ENCODE peak calls at places on chromosomes 1 and 21, in six cellular contexts. A is AG20443, X is GM12891, Y is SHP77, U is kidney glomerular epithelial cell, F is nephron progenitor cell. I is an unnamed sample.

GRCh38 chr21:43851593-43851992 is 13.4 kb upstream of the AGPAT3 start:
- DNase-seq in X (no peak), Y (no peak), F (no peak), U (no peak), A (no peak), I (no peak)

GRCh38 chr1:217747156-217747769 is 116.1 kb downstream of the SPATA17 start:
- DNase-seq in Y (peak; percentile 37), F (no peak), X (no peak), A (peak; percentile 21), U (peak; percentile 33), I (no peak)

GRCh38 chr21:39263372-39263771 is 50.1 kb downstream of the BRWD1 start:
- DNase-seq in Y (no peak), F (no peak), A (peak; percentile 6), X (no peak), U (no peak), I (no peak)

GRCh38 chr1:226945106-226945857 is 5.2 kb downstream of the COQ8A start:
- DNase-seq in A (no peak), Y (peak; percentile 90), U (no peak), X (no peak), F (no peak), I (peak; percentile 47)

GRCh38 chr1:208374391-208374941 is 130.3 kb upstream of the PLXNA2 start:
- DNase-seq in A (no peak), X (no peak), Y (no peak), F (no peak), U (no peak), I (no peak)

GRCh38 chr1:84782881-84783280 is 92.6 kb upstream of the SSX2IP start:
- DNase-seq in U (no peak), Y (no peak), F (no peak), A (no peak), X (no peak), I (no peak)

GRCh38 chr1:172343246-172344099 is 77.0 kb upstream of the C1orf105 start:
- DNase-seq in U (peak; percentile 94), Y (no peak), X (no peak), A (peak; percentile 65), F (no peak), I (no peak)

GRCh38 chr1:22404486-22404885 is 47.2 kb upstream of the ZBTB40 start:
- DNase-seq in X (no peak), A (no peak), F (no peak), Y (no peak), U (no peak), I (no peak)

GRCh38 chr1:98084188-98084587 is 163.4 kb upstream of the DPYD start:
- DNase-seq in X (no peak), F (no peak), Y (no peak), A (no peak), U (no peak), I (no peak)

GRCh38 chr1:173255214-173255813 is 48.2 kb upstream of the TNFSF4 start:
- DNase-seq in X (no peak), Y (no peak), F (peak; percentile 4), U (peak; percentile 54), A (peak; percentile 39), I (no peak)

GRCh38 chr1:228394571-228395394 is 11.9 kb downstream of the TRIM11 start:
- DNase-seq in U (no peak), Y (no peak), X (no peak), A (no peak), F (no peak), I (no peak)

GRCh38 chr21:15686506-15686905 is 43.3 kb upstream of the USP25 start:
- DNase-seq in X (no peak), U (no peak), Y (no peak), F (no peak), A (no peak), I (no peak)

GRCh38 chr1:155105604-155106011 is 22.1 kb upstream of the EFNA1 start:
- DNase-seq in Y (no peak), A (no peak), U (no peak), F (no peak), X (no peak), I (no peak)

GRCh38 chr1:97538113-97538512 is 382.7 kb downstream of the DPYD start:
- DNase-seq in F (no peak), U (no peak), Y (no peak), X (no peak), A (no peak), I (no peak)

GRCh38 chr1:6785721-6786505 is 659 bp downstream of the CAMTA1 start:
- DNase-seq in U (no peak), X (peak; percentile 56), A (peak; percentile 87), F (peak; percentile 67), Y (peak; percentile 13), I (no peak)

GRCh38 chr1:17194981-17195528 is 9.9 kb upstream of the PADI1 start:
- DNase-seq in X (no peak), F (no peak), A (no peak), U (no peak), Y (no peak), I (no peak)

GRCh38 chr21:38170705-38171682 is 85.8 kb upstream of the KCNJ15 start:
- DNase-seq in X (no peak), U (peak; percentile 69), F (no peak), Y (peak; percentile 7), A (peak; percentile 30), I (no peak)

GRCh38 chr1:186819563-186819962 is 9.2 kb upstream of the PLA2G4A start:
- DNase-seq in Y (no peak), F (no peak), X (no peak), A (no peak), U (peak; percentile 7), I (no peak)

GRCh38 chr1:164772635-164773034 is 213.7 kb downstream of the PBX1 start:
- DNase-seq in A (peak; percentile 80), X (no peak), F (no peak), Y (peak; percentile 34), U (peak; percentile 93), I (no peak)

I was measured in NCI-H2107.